ENCODE peak calls at places on chromosome 2, in seven cellular contexts. E is esophagus muscularis mucosa, K is SK-N-SH, A is A549, F is stomach, D is ovary, M is GM12878. P is an unnamed sample.

GRCh38 chr2:109333414-109334194 is 204.6 kb downstream of the SH3RF3 start:
- DNase-seq in E (no peak), K (no peak), A (peak; percentile 9), F (no peak), D (no peak), M (no peak), P (no peak)

GRCh38 chr2:238973038-238973772 is 125.3 kb downstream of the TWIST2 start:
- DNase-seq in E (peak; percentile 78), K (no peak), A (no peak), F (no peak), D (no peak), M (no peak), P (no peak)

GRCh38 chr2:1936411-1936980 is 192.2 kb upstream of the PXDN start:
- DNase-seq in E (no peak), K (no peak), A (no peak), F (no peak), D (no peak), M (no peak), P (no peak)

GRCh38 chr2:28566441-28567075 is 70.7 kb downstream of the PLB1 start:
- DNase-seq in E (peak; percentile 95), K (peak; percentile 98), A (peak; percentile 92), F (peak; percentile 88), D (peak; percentile 92), M (peak; percentile 8), P (peak; percentile 88)

GRCh38 chr2:239018291-239019192 is 170.7 kb downstream of the TWIST2 start:
- DNase-seq in E (no peak), K (no peak), A (no peak), F (no peak), D (peak; percentile 33), M (no peak), P (no peak)

GRCh38 chr2:96895709-96896651 is 26.1 kb upstream of the SEMA4C start:
- DNase-seq in E (no peak), K (no peak), A (no peak), F (no peak), D (peak; percentile 65), M (no peak), P (no peak)

GRCh38 chr2:158121252-158121651 is 19.6 kb downstream of the UPP2 start:
- DNase-seq in E (no peak), K (no peak), A (no peak), F (no peak), D (no peak), M (no peak), P (no peak)

GRCh38 chr2:19120941-19121750 is 237.3 kb downstream of the OSR1 start:
- DNase-seq in E (no peak), K (no peak), A (no peak), F (no peak), D (peak; percentile 36), M (no peak), P (no peak)

GRCh38 chr2:201396595-201396994 is 39.5 kb upstream of the FLACC1 start:
- DNase-seq in E (no peak), K (no peak), A (no peak), F (no peak), D (no peak), M (no peak), P (no peak)

GRCh38 chr2:112812318-112813042 is 24.1 kb downstream of the IL1B start:
- DNase-seq in E (no peak), K (no peak), A (no peak), F (no peak), D (no peak), M (no peak), P (no peak)

GRCh38 chr2:215396595-215397313 is 39.1 kb downstream of the FN1 start:
- DNase-seq in E (no peak), K (no peak), A (no peak), F (no peak), D (no peak), M (no peak), P (no peak)

GRCh38 chr2:144849612-144850011 is 329.7 kb upstream of the ZEB2 start:
- DNase-seq in E (no peak), K (peak; percentile 22), A (no peak), F (no peak), D (no peak), M (no peak), P (no peak)

GRCh38 chr2:218570850-218571249 is 2.2 kb downstream of the CNOT9 start:
- DNase-seq in E (no peak), K (no peak), A (no peak), F (no peak), D (no peak), M (no peak), P (no peak)

GRCh38 chr2:46145840-46146239 is 151.4 kb upstream of the EPAS1 start:
- DNase-seq in E (no peak), K (no peak), A (no peak), F (no peak), D (no peak), M (no peak), P (no peak)

GRCh38 chr2:46143401-46144132 is 153.6 kb upstream of the EPAS1 start:
- DNase-seq in E (no peak), K (no peak), A (no peak), F (no peak), D (no peak), M (no peak), P (no peak)

GRCh38 chr2:46145017-46145416 is 152.2 kb upstream of the EPAS1 start:
- DNase-seq in E (no peak), K (no peak), A (no peak), F (no peak), D (no peak), M (no peak), P (no peak)

GRCh38 chr2:46142546-46143329 is 154.5 kb upstream of the EPAS1 start:
- DNase-seq in E (no peak), K (no peak), A (no peak), F (peak; percentile 36), D (no peak), M (no peak), P (peak; percentile 72)

DNA sequence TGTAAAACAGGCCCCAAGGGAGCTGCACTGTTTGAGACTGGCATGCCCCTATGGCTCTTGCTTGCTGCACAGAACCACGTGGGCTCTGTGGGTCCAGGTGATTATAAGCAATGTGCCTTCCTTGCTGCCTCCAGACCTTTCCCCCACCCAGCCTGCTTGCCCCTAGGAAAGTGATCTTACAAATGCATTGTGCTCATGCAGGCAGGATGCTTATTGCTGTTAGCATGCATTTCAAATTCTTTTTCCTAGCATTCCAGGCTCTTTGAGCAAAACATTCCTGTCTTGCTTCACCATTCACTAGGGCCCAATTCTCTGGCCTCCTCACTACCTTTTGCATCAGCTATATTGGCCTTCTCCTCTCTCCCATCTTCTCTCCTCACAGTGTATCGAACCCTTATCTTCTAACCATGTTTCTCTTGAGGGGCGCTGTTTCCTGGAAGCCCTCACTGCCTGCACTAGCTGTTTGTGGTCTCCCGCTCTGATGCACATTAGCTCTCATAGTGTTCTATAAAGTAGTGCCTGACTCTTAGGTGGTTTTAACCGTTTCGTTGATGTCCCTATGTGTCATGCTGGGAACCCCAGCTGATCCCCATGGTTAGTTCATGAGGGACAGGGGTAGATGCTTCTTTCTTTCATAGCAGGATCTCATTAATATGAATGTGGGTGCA is 152.9 kb upstream of the EPAS1 start:
- DNase-seq in E (no peak), K (no peak), A (no peak), F (no peak), D (no peak), M (no peak), P (no peak)
- TF ChIP-seq EP300 in E (no peak), K (no peak), A (no peak), F (no peak), D (no peak), M (no peak), P (no peak)

GRCh38 chr2:227960356-227960755 is 88.9 kb downstream of the DAW1 start:
- DNase-seq in E (no peak), K (no peak), A (no peak), F (no peak), D (no peak), M (no peak), P (no peak)
- TF ChIP-seq EP300 in E (no peak), K (no peak), A (no peak), F (no peak), D (no peak), M (no peak), P (no peak)

GRCh38 chr2:130289780-130290179 is 52.9 kb upstream of the IMP4 start:
- DNase-seq in E (no peak), K (no peak), A (no peak), F (no peak), D (no peak), M (no peak), P (no peak)
- TF ChIP-seq EP300 in E (no peak), K (no peak), A (no peak), F (no peak), D (no peak), M (no peak), P (no peak)

GRCh38 chr2:24490674-24491625 is at the start of gene NCOA1:
- DNase-seq in E (peak; percentile 97), K (peak; percentile 97), A (peak; percentile 91), F (peak; percentile 89), D (peak; percentile 92), M (no peak), P (peak; percentile 93)
- TF ChIP-seq EP300 in E (no peak), K (no peak), A (no peak), F (no peak), D (no peak), M (no peak), P (no peak)

DNA sequence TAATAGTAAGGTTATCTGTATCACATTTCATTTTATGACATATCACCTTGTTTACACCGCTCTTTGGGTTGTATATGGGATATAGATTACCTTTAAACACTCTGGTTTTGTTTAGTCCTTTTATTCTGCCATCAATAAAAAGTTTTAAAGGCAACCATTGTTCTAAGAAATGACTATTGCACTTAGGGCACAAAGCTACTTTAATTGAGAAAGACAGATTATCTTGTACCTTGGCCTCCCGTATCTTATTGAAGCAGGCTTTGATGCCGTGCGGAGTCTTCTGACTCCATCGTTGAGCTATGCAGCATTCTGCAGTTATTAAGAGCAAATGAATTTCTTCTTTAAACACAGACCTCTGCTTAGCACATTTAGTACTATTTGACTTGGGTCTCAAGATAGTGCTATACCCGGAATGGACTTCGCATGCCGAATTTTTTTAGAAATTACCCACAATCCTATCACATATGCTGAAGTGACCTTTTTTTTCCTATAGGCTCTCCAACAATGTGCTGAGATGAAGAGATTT is 16.7 kb downstream of the PKDCC start:
- DNase-seq in E (no peak), K (no peak), A (no peak), F (no peak), D (peak; percentile 39), M (no peak), P (peak; percentile 54)
- TF ChIP-seq EP300 in E (peak; percentile 90), K (no peak), A (no peak), F (peak; percentile 54), D (no peak), M (no peak), P (peak; percentile 67)

DNA sequence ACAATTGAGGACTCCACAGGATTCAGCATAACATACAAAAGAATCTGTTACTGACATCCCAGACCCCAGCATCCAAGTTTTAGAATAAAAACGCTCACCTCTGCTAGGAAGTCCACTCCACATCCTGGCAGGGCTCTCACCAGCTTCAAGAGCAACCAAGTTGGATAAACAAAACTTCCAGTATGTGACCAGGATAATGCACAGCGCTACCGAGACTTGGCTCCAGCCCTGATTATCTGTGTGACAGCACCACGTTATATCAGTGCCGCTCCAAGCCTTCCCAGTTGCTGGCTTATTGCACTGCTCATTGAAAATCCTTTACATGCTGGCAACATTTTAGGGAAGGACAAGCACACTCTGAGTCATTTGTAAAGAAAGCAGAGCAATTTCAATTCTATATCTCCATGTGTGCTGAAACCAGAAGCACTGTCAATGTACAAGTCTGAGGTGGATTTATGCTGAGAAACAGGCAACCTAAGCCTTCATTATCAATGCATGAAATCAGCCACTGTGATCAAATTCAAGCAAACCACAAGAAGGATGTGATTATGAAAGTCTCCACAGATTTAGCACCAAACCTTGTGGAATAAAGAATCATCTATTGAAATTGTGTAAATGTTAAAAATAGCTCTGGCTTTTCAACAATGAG is 115.7 kb downstream of the ZNF385B start:
- DNase-seq in E (no peak), K (no peak), A (no peak), F (no peak), D (no peak), M (no peak), P (no peak)
- TF ChIP-seq EP300 in E (no peak), K (no peak), A (no peak), F (no peak), D (no peak), M (no peak), P (no peak)